ENCODE peak calls at places on chromosomes 5 and 9, in ten cellular contexts. V, K, H, Q, O, F, M, L, D and W are unnamed samples.

GRCh38 chr5:3943803-3944202 is 348.2 kb downstream of the IRX1 start:
- DNase-seq in H (no peak), K (no peak), L (no peak), V (no peak), O (no peak), M (no peak), Q (no peak), D (no peak), F (no peak), W (no peak)

GRCh38 chr9:94867842-94868312 is 141.4 kb downstream of the AOPEP start:
- DNase-seq in M (no peak), D (peak), H (peak), L (no peak), Q (peak), K (peak), F (no peak), O (no peak), V (peak), W (peak)

GRCh38 chr5:15683332-15683731 is 183.4 kb downstream of the FBXL7 start:
- DNase-seq in H (no peak), V (no peak), L (no peak), Q (no peak), M (peak), K (no peak), D (no peak), O (peak), F (no peak), W (no peak)

GRCh38 chr9:132648685-132649084 is 21.1 kb downstream of the DDX31 start:
- DNase-seq in Q (no peak), D (no peak), V (no peak), L (no peak), K (no peak), O (no peak), M (no peak), F (no peak), H (no peak), W (no peak)

GRCh38 chr5:156477196-156477595 is 150.2 kb downstream of the SGCD start:
- DNase-seq in O (no peak), L (no peak), V (no peak), H (no peak), M (no peak), K (no peak), F (no peak), D (no peak), Q (no peak), W (no peak)

GRCh38 chr9:36924071-36924470 is 110.0 kb downstream of the PAX5 start:
- DNase-seq in V (peak), Q (no peak), L (no peak), O (peak), K (peak), D (peak), F (peak), M (peak), H (peak), W (peak)

GRCh38 chr5:134541736-134542376 is 16.4 kb downstream of the JADE2 start:
- DNase-seq in H (no peak), Q (no peak), M (peak), F (no peak), D (no peak), K (no peak), V (peak), L (no peak), O (no peak), W (no peak)

GRCh38 chr9:133844876-133845658 is 106.9 kb upstream of the SARDH start:
- DNase-seq in M (no peak), L (peak), V (peak), Q (no peak), F (no peak), O (no peak), D (no peak), H (no peak), K (peak), W (no peak)

GRCh38 chr9:37914701-37915358 is 10.9 kb upstream of the SLC25A51 start:
- DNase-seq in V (no peak), H (no peak), D (no peak), F (no peak), L (no peak), Q (no peak), O (no peak), M (no peak), K (no peak), W (no peak)

GRCh38 chr9:112700080-112700479 is 17.8 kb downstream of the INIP start:
- DNase-seq in H (no peak), Q (no peak), M (no peak), K (no peak), L (no peak), D (no peak), V (peak), O (no peak), F (no peak), W (no peak)

GRCh38 chr9:121156263-121156731 is 45.4 kb downstream of the RAB14 start:
- DNase-seq in H (peak), F (no peak), M (no peak), V (peak), L (no peak), D (peak), Q (peak), K (peak), O (no peak), W (no peak)

GRCh38 chr9:123353984-123354591 is 1.9 kb upstream of the CRB2 start:
- DNase-seq in O (peak), K (no peak), M (peak), D (peak), V (peak), F (no peak), Q (peak), L (peak), H (no peak), W (no peak)

GRCh38 chr5:15393146-15393545 is 106.8 kb upstream of the FBXL7 start:
- DNase-seq in Q (no peak), L (no peak), O (no peak), M (no peak), D (no peak), H (no peak), F (no peak), K (no peak), V (no peak), W (no peak)

GRCh38 chr9:97547098-97547829 is 45.8 kb downstream of the TMOD1 start:
- DNase-seq in L (peak), V (no peak), F (no peak), D (no peak), O (no peak), M (no peak), H (no peak), Q (no peak), K (no peak), W (no peak)

GRCh38 chr5:38104497-38105230 is 153.7 kb upstream of the EGFLAM start:
- DNase-seq in O (no peak), K (peak), L (no peak), V (no peak), M (peak), H (no peak), Q (no peak), F (no peak), D (no peak), W (no peak)

GRCh38 chr9:22084336-22085035 is 75.4 kb upstream of the CDKN2B start:
- DNase-seq in M (peak), F (no peak), L (no peak), K (peak), V (peak), O (peak), Q (no peak), H (peak), D (no peak), W (peak)

GRCh38 chr9:133356391-133357091 is at the start of the genes SURF1 and SURF2:
- DNase-seq in K (no peak), M (peak), V (peak), Q (peak), O (peak), H (peak), D (peak), L (peak), F (peak), W (no peak)

GRCh38 chr5:90093931-90094485 is 315.5 kb downstream of the CETN3 start:
- DNase-seq in V (no peak), D (no peak), O (no peak), H (no peak), L (no peak), K (no peak), Q (no peak), M (no peak), F (no peak), W (no peak)

GRCh38 chr9:130927995-130928900 is 10.8 kb downstream of the FIBCD1 start:
- DNase-seq in L (no peak), D (peak), H (peak), V (peak), O (peak), K (no peak), M (no peak), F (no peak), Q (no peak), W (peak)

GRCh38 chr9:2478421-2478820 is 143.2 kb upstream of the VLDLR start:
- DNase-seq in Q (no peak), D (no peak), K (no peak), M (no peak), O (peak), V (no peak), F (no peak), L (no peak), H (no peak), W (no peak)

GRCh38 chr9:7402704-7403389 is 396.7 kb downstream of the DMAC1 start:
- DNase-seq in F (no peak), K (no peak), L (no peak), O (no peak), M (peak), D (no peak), H (peak), Q (no peak), V (peak), W (no peak)